ENCODE peak calls at places on chromosome 16, in six cellular contexts. E is hepatocyte, Q is NCI-H510A, F is Caki2, T is neuronal stem cell, S is amniotic epithelial cell. N is an unnamed sample.

GRCh38 chr16:73095142-73095791 is 47.3 kb upstream of the ZFHX3 start:
- DNase-seq in F (no peak), E (no peak), S (peak; percentile 37), Q (no peak), T (no peak), N (no peak)

GRCh38 chr16:69482410-69482951 is 58.1 kb downstream of the CYB5B start:
- DNase-seq in Q (no peak), E (no peak), T (no peak), S (no peak), F (peak; percentile 82), N (no peak)

GRCh38 chr16:83046664-83047063 is 419.9 kb downstream of the CDH13 start:
- DNase-seq in T (no peak), E (no peak), S (no peak), Q (no peak), F (no peak), N (no peak)

GRCh38 chr16:85605912-85606841 is 6.9 kb upstream of the GSE1 start:
- DNase-seq in E (no peak), T (no peak), Q (no peak), F (no peak), S (no peak), N (no peak)

GRCh38 chr16:89052824-89053724 is 40.6 kb upstream of the ACSF3 start:
- DNase-seq in T (no peak), F (peak; percentile 46), E (no peak), Q (no peak), S (no peak), N (peak; percentile 80)

GRCh38 chr16:2765462-2766404 is 11.3 kb downstream of the ELOB start:
- DNase-seq in Q (no peak), S (no peak), F (no peak), T (no peak), E (no peak), N (no peak)

GRCh38 chr16:17396762-17397498 is 73.8 kb downstream of the XYLT1 start:
- DNase-seq in S (peak; percentile 61), Q (peak; percentile 97), F (no peak), T (no peak), E (peak; percentile 79), N (no peak)

GRCh38 chr16:3266873-3267537 is 10.6 kb upstream of the MEFV start:
- DNase-seq in S (peak; percentile 48), T (no peak), Q (no peak), F (peak; percentile 35), E (peak; percentile 30), N (peak; percentile 62)

GRCh38 chr16:67883872-67884261 is 818 bp upstream of the NRN1L start:
- DNase-seq in Q (no peak), F (peak; percentile 47), T (peak; percentile 45), E (peak; percentile 79), S (peak; percentile 31), N (peak; percentile 36)

GRCh38 chr16:56362057-56362655 is 63.2 kb downstream of the AMFR start:
- DNase-seq in T (no peak), Q (no peak), S (no peak), E (no peak), F (no peak), N (no peak)

GRCh38 chr16:77273815-77274214 is 74.6 kb downstream of the SYCE1L start:
- DNase-seq in T (no peak), E (no peak), S (peak; percentile 64), F (no peak), Q (no peak), N (peak; percentile 52)

GRCh38 chr16:30526137-30526822 is at the start of gene ZNF768:
- DNase-seq in Q (peak; percentile 76), T (peak; percentile 59), S (peak; percentile 33), E (peak; percentile 81), F (peak; percentile 51), N (peak; percentile 14)

GRCh38 chr16:89364603-89365002 is 125.8 kb downstream of the ANKRD11 start:
- DNase-seq in S (peak; percentile 68), T (no peak), F (no peak), Q (no peak), E (no peak), N (no peak)

GRCh38 chr16:47978491-47979490 is 177.0 kb downstream of the ABCC12 start:
- DNase-seq in T (no peak), Q (no peak), F (peak; percentile 20), S (no peak), E (no peak), N (no peak)

GRCh38 chr16:81707411-81708321 is 71.4 kb upstream of the PLCG2 start:
- DNase-seq in T (no peak), E (no peak), Q (no peak), F (peak; percentile 59), S (peak; percentile 59), N (no peak)

GRCh38 chr16:15482068-15482747 is 47.8 kb downstream of the BMERB1 start:
- DNase-seq in Q (peak; percentile 95), F (peak; percentile 100), T (no peak), E (peak; percentile 89), S (peak; percentile 93), N (peak; percentile 94)

GRCh38 chr16:11836653-11837244 is 14.6 kb downstream of the RSL1D1 start:
- DNase-seq in T (no peak), F (peak; percentile 68), Q (no peak), S (peak; percentile 82), E (no peak), N (no peak)

GRCh38 chr16:85906349-85906748 is 7.4 kb downstream of the IRF8 start:
- DNase-seq in Q (no peak), F (no peak), E (no peak), S (no peak), T (no peak), N (no peak)

GRCh38 chr16:88337021-88337420 is 45.7 kb upstream of the ZNF469 start:
- DNase-seq in S (no peak), F (peak; percentile 12), Q (no peak), E (no peak), T (no peak), N (no peak)

GRCh38 chr16:14148016-14148415 is 76.9 kb downstream of the MRTFB start:
- DNase-seq in F (no peak), T (no peak), E (no peak), Q (no peak), S (no peak), N (no peak)

GRCh38 chr16:27335349-27336052 is 21.7 kb downstream of the IL4R start:
- DNase-seq in Q (no peak), F (no peak), E (no peak), T (no peak), S (peak; percentile 74), N (no peak)

N was measured in SW480.